ENCODE peak calls at places on chromosomes 2 and 18, in five cellular contexts. E, H, V, Q and S are unnamed samples.

GRCh38 chr18:22667616-22668422 is 250.1 kb upstream of the CTAGE1 start:
- DNase-seq in H (no peak), E (no peak), V (no peak), Q (no peak), S (no peak)

GRCh38 chr2:10844083-10844482 is 31.5 kb upstream of the PDIA6 start:
- DNase-seq in V (peak; percentile 81), H (no peak), E (no peak), Q (peak; percentile 87), S (peak; percentile 91)

GRCh38 chr2:185381631-185382030 is 357.0 kb upstream of the FSIP2 start:
- DNase-seq in H (no peak), E (no peak), V (no peak), Q (no peak), S (no peak)

GRCh38 chr2:85760371-85760770 is 6.6 kb downstream of the ATOH8 start:
- DNase-seq in Q (no peak), V (no peak), H (no peak), E (no peak), S (peak; percentile 24)

GRCh38 chr2:31248139-31248538 is 14.2 kb downstream of the EHD3 start:
- DNase-seq in H (no peak), E (no peak), V (no peak), Q (no peak), S (no peak)

GRCh38 chr2:115483631-115484030 is 1041.2 kb downstream of the DPP10 start:
- DNase-seq in Q (no peak), E (no peak), V (no peak), H (no peak), S (no peak)

GRCh38 chr2:199144036-199144435 is 313.7 kb downstream of the SATB2 start:
- DNase-seq in Q (no peak), E (no peak), H (no peak), V (no peak), S (no peak)

GRCh38 chr2:23620841-23621341 is 235.9 kb downstream of the KLHL29 start:
- DNase-seq in E (no peak), Q (no peak), H (no peak), V (peak; percentile 73), S (no peak)

GRCh38 chr2:15912203-15912602 is 28.1 kb upstream of the MYCN start:
- DNase-seq in Q (peak; percentile 22), H (no peak), E (no peak), V (peak; percentile 82), S (no peak)

GRCh38 chr2:127597046-127597983 is 48.6 kb upstream of the GPR17 start:
- DNase-seq in E (no peak), V (no peak), Q (no peak), H (no peak), S (no peak)

GRCh38 chr2:101089419-101089818 is 61.8 kb downstream of the TBC1D8 start:
- DNase-seq in E (peak; percentile 31), Q (no peak), V (no peak), H (no peak), S (no peak)

GRCh38 chr2:179622635-179623034 is 238.8 kb downstream of the ZNF385B start:
- DNase-seq in V (no peak), H (no peak), E (no peak), Q (no peak), S (no peak)

GRCh38 chr18:5890261-5890605 is 5.1 kb downstream of the TMEM200C start:
- DNase-seq in Q (peak; percentile 37), E (no peak), H (no peak), V (peak; percentile 72), S (peak; percentile 35)

GRCh38 chr2:81650048-81650971 is 1345.8 kb upstream of the LRRTM1 start:
- DNase-seq in Q (no peak), V (no peak), E (no peak), H (no peak), S (no peak)

GRCh38 chr2:224892574-224893204 is 149.6 kb downstream of the DOCK10 start:
- DNase-seq in Q (no peak), E (no peak), H (no peak), V (no peak), S (no peak)

GRCh38 chr2:18117592-18117991 is 239.1 kb downstream of the KCNS3 start:
- DNase-seq in V (no peak), E (no peak), Q (no peak), H (no peak), S (peak; percentile 57)

GRCh38 chr18:22930089-22930713 is 2.9 kb upstream of the RBBP8 start:
- DNase-seq in V (no peak), E (peak; percentile 72), H (peak; percentile 72), Q (peak; percentile 83), S (peak; percentile 72)

GRCh38 chr18:60446821-60447220 is 74.2 kb upstream of the MC4R start:
- DNase-seq in E (no peak), Q (no peak), V (no peak), H (peak; percentile 72), S (no peak)

GRCh38 chr18:57792741-57793629 is 10.1 kb downstream of the ATP8B1 start:
- DNase-seq in E (no peak), Q (no peak), V (no peak), H (no peak), S (no peak)

GRCh38 chr2:223852281-223852795 is 15.0 kb upstream of the AP1S3 start:
- DNase-seq in V (no peak), H (no peak), E (no peak), Q (no peak), S (no peak)

GRCh38 chr2:139917723-139918384 is 1137.7 kb upstream of the NXPH2 start:
- DNase-seq in H (no peak), V (no peak), Q (no peak), E (no peak), S (no peak)